ENCODE peak calls at places on chromosomes 3 and 15, in nine cellular contexts. A is neuronal stem cell, Y is keratinocyte, B is fibroblast of lung, C is tibial nerve, K is colonic mucosa, N is Panc1, D is NT2/D1, J is psoas muscle. Z is an unnamed sample.

GRCh38 chr3:50028336-50028735 is 60.4 kb upstream of the RBM5 start:
- DNase-seq in A (no peak), Y (no peak), B (peak; percentile 96), C (no peak), K (no peak), N (no peak), D (no peak), J (no peak), Z (no peak)

GRCh38 chr3:46027736-46028397 is 584 bp upstream of the XCR1 start:
- DNase-seq in A (no peak), Y (no peak), B (no peak), C (no peak), K (no peak), N (no peak), D (no peak), J (no peak), Z (no peak)

GRCh38 chr3:49671291-49672288 is 2.6 kb upstream of the APEH start:
- DNase-seq in A (peak; percentile 64), Y (peak; percentile 71), B (peak; percentile 47), C (peak; percentile 32), K (peak; percentile 72), N (peak; percentile 45), D (peak; percentile 84), J (peak; percentile 82), Z (peak; percentile 52)

GRCh38 chr3:188962253-188963247 is 209.2 kb upstream of the TPRG1 start:
- DNase-seq in A (no peak), Y (no peak), B (no peak), C (no peak), K (no peak), N (no peak), D (no peak), J (no peak), Z (no peak)

GRCh38 chr15:33425149-33425548 is 114.4 kb downstream of the RYR3 start:
- DNase-seq in A (no peak), Y (peak; percentile 72), B (peak; percentile 50), C (peak; percentile 16), K (no peak), N (no peak), D (no peak), J (no peak), Z (no peak)

GRCh38 chr3:94310736-94311135 is 247.9 kb downstream of the NSUN3 start:
- DNase-seq in A (no peak), Y (no peak), B (no peak), C (no peak), K (no peak), N (no peak), D (no peak), J (no peak), Z (no peak)

GRCh38 chr15:101689901-101690300 is 34.4 kb downstream of the TARS3 start:
- DNase-seq in A (no peak), Y (no peak), B (peak; percentile 58), C (no peak), K (no peak), N (no peak), D (no peak), J (no peak), Z (no peak)

GRCh38 chr3:124766113-124767095 is 36.2 kb downstream of the UMPS start:
- DNase-seq in A (no peak), Y (no peak), B (no peak), C (no peak), K (no peak), N (no peak), D (no peak), J (no peak), Z (no peak)

GRCh38 chr3:76566211-76566534 is 473.7 kb upstream of the ROBO2 start:
- DNase-seq in A (no peak), Y (no peak), B (no peak), C (no peak), K (no peak), N (no peak), D (no peak), J (no peak), Z (no peak)

GRCh38 chr3:172194702-172195392 is 155.5 kb downstream of the FNDC3B start:
- DNase-seq in A (peak; percentile 53), Y (no peak), B (peak; percentile 75), C (no peak), K (no peak), N (no peak), D (peak; percentile 36), J (no peak), Z (no peak)

GRCh38 chr15:56869573-56869972 is 48.9 kb upstream of the TCF12 start:
- DNase-seq in A (no peak), Y (no peak), B (peak; percentile 7), C (peak; percentile 70), K (peak; percentile 70), N (no peak), D (peak; percentile 39), J (peak; percentile 64), Z (peak; percentile 37)

GRCh38 chr3:88742674-88743507 is 364.5 kb upstream of the EPHA3 start:
- DNase-seq in A (no peak), Y (no peak), B (no peak), C (no peak), K (no peak), N (no peak), D (no peak), J (no peak), Z (no peak)

GRCh38 chr3:64187065-64187959 is 38.0 kb downstream of the PRICKLE2 start:
- DNase-seq in A (no peak), Y (peak; percentile 84), B (peak; percentile 99), C (no peak), K (peak; percentile 37), N (peak; percentile 82), D (no peak), J (no peak), Z (peak; percentile 75)

GRCh38 chr3:58528629-58529028 is 8.4 kb downstream of the ACOX2 start:
- DNase-seq in A (no peak), Y (peak; percentile 5), B (peak; percentile 63), C (no peak), K (peak; percentile 75), N (no peak), D (no peak), J (no peak), Z (peak; percentile 39)

GRCh38 chr3:136839556-136839931 is 20.6 kb downstream of the SLC35G2 start:
- DNase-seq in A (no peak), Y (no peak), B (no peak), C (no peak), K (no peak), N (no peak), D (no peak), J (no peak), Z (no peak)

GRCh38 chr3:136836511-136837156 is 17.7 kb downstream of the SLC35G2 start:
- DNase-seq in A (no peak), Y (no peak), B (no peak), C (no peak), K (no peak), N (no peak), D (no peak), J (no peak), Z (no peak)

GRCh38 chr3:136840252-136840651 is 21.3 kb downstream of the SLC35G2 start:
- DNase-seq in A (no peak), Y (no peak), B (peak; percentile 16), C (no peak), K (no peak), N (no peak), D (no peak), J (no peak), Z (no peak)

GRCh38 chr3:136835817-136836510 is 17.0 kb downstream of the SLC35G2 start:
- DNase-seq in A (no peak), Y (no peak), B (peak; percentile 30), C (no peak), K (no peak), N (no peak), D (no peak), J (no peak), Z (no peak)

DNA sequence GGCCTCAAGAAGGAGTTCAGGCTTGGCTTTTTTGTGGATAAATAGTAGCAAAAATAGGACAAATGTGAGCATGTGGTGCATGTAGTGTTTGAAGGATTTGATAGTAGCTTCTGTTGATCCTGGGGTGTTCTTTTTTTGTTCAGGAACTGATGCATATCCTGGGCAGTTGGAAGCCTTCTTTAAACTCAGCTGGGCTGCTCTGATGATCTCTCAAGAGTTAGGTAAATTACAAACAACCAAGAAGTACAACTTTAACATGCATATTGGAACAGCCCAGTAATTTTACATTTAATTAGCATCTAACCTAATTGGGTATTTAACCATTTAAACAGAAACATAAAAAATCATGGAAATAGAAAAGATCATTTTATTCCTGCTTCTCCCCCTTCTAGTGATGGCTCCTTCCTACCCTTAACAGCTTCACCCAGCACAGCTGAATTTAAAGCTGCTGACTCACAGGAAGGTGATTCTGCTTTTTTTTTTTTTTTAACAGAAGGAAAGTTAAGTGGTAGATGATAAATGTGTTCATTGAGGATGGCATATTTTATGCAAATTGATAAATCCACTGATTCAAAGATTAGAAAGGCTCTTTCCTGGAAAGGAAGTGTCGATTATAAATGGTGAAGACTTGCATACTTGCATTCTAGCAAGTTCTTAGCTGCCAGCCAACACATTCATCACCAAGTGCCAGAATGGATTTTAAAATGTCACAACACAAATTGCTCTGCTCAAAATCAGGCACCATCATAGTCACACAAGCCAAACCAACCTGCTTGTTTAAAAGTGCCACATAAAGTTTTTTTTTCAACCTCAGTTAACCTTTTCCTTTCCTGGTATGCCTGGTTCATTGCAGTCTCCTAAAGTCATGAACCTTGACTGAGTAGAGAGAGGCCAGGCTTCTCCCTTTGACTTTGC is 20.0 kb downstream of the SLC35G2 start:
- DNase-seq in A (no peak), Y (no peak), B (peak; percentile 77), C (no peak), K (no peak), N (no peak), D (no peak), J (no peak), Z (no peak)
- H3K4me1 ChIP-seq in A (no peaks in the 10 kb centered on the region), Y (peaks cover 10% of the 10 kb centered on the region), B (peaks cover 15% of the 10 kb centered on the region), C (no peaks in the 10 kb centered on the region), K (no peaks in the 10 kb centered on the region), N (no peaks in the 10 kb centered on the region), D (peaks cover 2% of the 10 kb centered on the region), J (peaks cover 29% of the 10 kb centered on the region), Z (peaks cover 43% of the 10 kb centered on the region)

GRCh38 chr15:28919201-28919627 is 33.4 kb downstream of the APBA2 start:
- DNase-seq in A (no peak), Y (no peak), B (no peak), C (no peak), K (no peak), N (no peak), D (no peak), J (no peak), Z (no peak)
- H3K4me1 ChIP-seq in A (peaks cover 15% of the 10 kb centered on the region), Y (no peaks in the 10 kb centered on the region), B (no peaks in the 10 kb centered on the region), C (no peaks in the 10 kb centered on the region), K (no peaks in the 10 kb centered on the region), N (no peaks in the 10 kb centered on the region), D (peaks cover 8% of the 10 kb centered on the region), J (no peaks in the 10 kb centered on the region), Z (no peaks in the 10 kb centered on the region)

GRCh38 chr3:134351421-134351820 is 22.8 kb downstream of the AMOTL2 start:
- DNase-seq in A (no peak), Y (no peak), B (no peak), C (no peak), K (no peak), N (no peak), D (no peak), J (peak; percentile 78), Z (peak; percentile 47)
- H3K4me1 ChIP-seq in A (peaks cover 9% of the 10 kb centered on the region), Y (peaks cover 56% of the 10 kb centered on the region), B (peaks cover 23% of the 10 kb centered on the region), C (no peaks in the 10 kb centered on the region), K (peaks cover 23% of the 10 kb centered on the region), N (peaks cover 52% of the 10 kb centered on the region), D (peaks cover 12% of the 10 kb centered on the region), J (peaks cover 87% of the 10 kb centered on the region), Z (peaks cover 80% of the 10 kb centered on the region)

DNA sequence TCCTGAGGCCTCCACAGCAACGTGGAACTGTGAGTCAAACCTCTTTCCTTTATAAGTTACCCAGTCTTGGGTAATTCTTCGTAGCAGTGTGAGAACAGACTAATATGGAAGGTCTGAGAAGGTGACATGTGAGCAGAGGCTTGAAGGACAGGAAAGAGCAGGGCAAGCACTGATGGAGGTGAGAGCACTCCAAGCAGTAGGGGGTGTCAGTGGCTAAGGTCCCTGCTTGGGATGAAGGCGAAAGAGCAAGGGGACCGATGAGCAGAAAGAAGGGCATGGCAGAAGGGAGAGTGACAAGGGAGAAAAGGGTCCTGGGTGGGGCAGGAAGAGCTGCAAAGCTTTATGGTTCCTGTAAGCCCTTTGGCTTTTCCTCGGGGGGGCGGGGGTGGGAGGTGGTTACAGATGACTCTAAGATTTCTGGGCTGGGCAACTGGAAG is 3.5 kb downstream of the EIF4E3 start:
- DNase-seq in A (no peak), Y (no peak), B (no peak), C (no peak), K (no peak), N (no peak), D (no peak), J (no peak), Z (no peak)
- H3K4me1 ChIP-seq in A (peaks cover 7% of the 10 kb centered on the region), Y (peaks cover 13% of the 10 kb centered on the region), B (peaks cover 4% of the 10 kb centered on the region), C (no peaks in the 10 kb centered on the region), K (no peaks in the 10 kb centered on the region), N (no peaks in the 10 kb centered on the region), D (no peaks in the 10 kb centered on the region), J (peaks cover 15% of the 10 kb centered on the region), Z (peaks cover 26% of the 10 kb centered on the region)